ENCODE peak calls at places on chromosome 3, in five cellular contexts. O is CD8-positive, alpha-beta memory T cell; G is MM.1S; C is cardiac muscle cell; Y is ovary. M is an unnamed sample. For H3K9me3, the result is how much of the 10 kb centered on the place peaks cover.

GRCh38 chr3:123081718-123082369 is 15.0 kb downstream of the PDIA5 start:
- DNase-seq in C (peak), O (no peak), Y (no peak), G (no peak), M (no peak)

GRCh38 chr3:32453346-32453745 is 49.3 kb downstream of the CMTM6 start:
- DNase-seq in O (no peak), Y (no peak), C (peak), G (no peak), M (no peak)

GRCh38 chr3:18134386-18135082 is 290.6 kb downstream of the SATB1 start:
- DNase-seq in O (no peak), C (peak), G (no peak), Y (no peak), M (no peak)

GRCh38 chr3:99332726-99333125 is 305.7 kb upstream of the COL8A1 start:
- DNase-seq in G (no peak), Y (no peak), O (no peak), C (no peak), M (no peak)

GRCh38 chr3:195537995-195538394 is 5.1 kb downstream of the PPP1R2 start:
- DNase-seq in G (peak), C (no peak), Y (no peak), O (no peak), M (no peak)

GRCh38 chr3:179933872-179934271 is 102.9 kb downstream of the PEX5L start:
- DNase-seq in G (no peak), C (no peak), Y (no peak), O (no peak), M (no peak)

GRCh38 chr3:171788546-171789351 is 21.5 kb downstream of the PLD1 start:
- DNase-seq in C (peak), G (no peak), O (no peak), Y (no peak), M (no peak)

GRCh38 chr3:55458398-55458797 is 28.7 kb downstream of the WNT5A start:
- DNase-seq in Y (no peak), O (no peak), C (no peak), G (no peak), M (no peak)

GRCh38 chr3:129521702-129522101 is 6.7 kb upstream of the RHO start:
- DNase-seq in G (no peak), Y (no peak), O (no peak), C (no peak), M (no peak)

GRCh38 chr3:127448161-127448561 is 142.4 kb downstream of the TPRA1 start:
- DNase-seq in G (peak), Y (no peak), C (peak), O (no peak), M (no peak)

GRCh38 chr3:150520408-150520807 is 25.9 kb downstream of the SERP1 start:
- DNase-seq in C (no peak), O (no peak), Y (no peak), G (no peak), M (no peak)

GRCh38 chr3:134326126-134326525 is 48.1 kb downstream of the AMOTL2 start:
- DNase-seq in O (no peak), C (no peak), G (no peak), Y (no peak), M (no peak)

GRCh38 chr3:61805510-61806080 is 244.2 kb downstream of the PTPRG start:
- DNase-seq in O (no peak), G (no peak), Y (no peak), C (no peak), M (no peak)

GRCh38 chr3:138381413-138381901 is 33.1 kb downstream of the MRAS start:
- DNase-seq in O (no peak), Y (peak), G (no peak), C (peak), M (no peak)

GRCh38 chr3:67018105-67018788 is 20.1 kb downstream of the KBTBD8 start:
- DNase-seq in Y (no peak), O (no peak), C (peak), G (no peak), M (no peak)

GRCh38 chr3:15933439-15934144 is 135.8 kb upstream of the ANKRD28 start:
- DNase-seq in C (no peak), G (no peak), Y (no peak), O (no peak), M (no peak)

GRCh38 chr3:105232536-105232935 is 134.2 kb upstream of the ALCAM start:
- DNase-seq in C (peak), G (no peak), Y (no peak), O (no peak), M (no peak)

GRCh38 chr3:8629151-8630021 is 15.2 kb downstream of the SSUH2 start:
- DNase-seq in G (no peak), C (peak), Y (no peak), O (no peak), M (peak)

GRCh38 chr3:21750831-21751391 is at the start of gene ZNF385D:
- DNase-seq in O (no peak), Y (peak), C (peak), G (no peak), M (peak)

DNA sequence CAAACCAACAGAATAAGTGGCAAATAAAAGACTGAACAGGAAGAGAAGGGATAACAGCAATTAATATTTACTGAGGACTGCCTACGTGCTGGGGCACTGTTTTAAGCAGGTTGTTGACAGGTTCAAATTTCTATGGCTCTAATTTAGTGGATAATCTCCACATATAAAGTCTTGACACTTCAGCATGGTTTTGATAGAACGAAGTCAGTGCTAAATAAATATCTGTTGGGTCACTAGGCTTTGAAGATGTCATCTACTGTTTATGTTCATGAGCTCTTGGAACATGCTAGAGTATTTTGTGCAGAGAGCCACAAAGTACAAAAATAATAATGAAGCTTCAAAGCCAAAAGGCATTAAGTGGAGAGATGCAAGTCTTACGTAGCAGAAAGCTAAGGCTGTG is 74.0 kb downstream of the SFMBT1 start:
- DNase-seq in C (no peak), G (no peak), Y (no peak), O (no peak), M (no peak)
- H3K27ac ChIP-seq in C (no peak), G (no peak), Y (no peak), O (no peak), M (no peak)

GRCh38 chr3:72678380-72678779 is 169.9 kb downstream of the SHQ1 start:
- DNase-seq in O (no peak), Y (no peak), C (no peak), G (no peak), M (no peak)
- H3K9me3 ChIP-seq in O (under half), Y (under half), C (under half), G (under half), M (under half)

DNA sequence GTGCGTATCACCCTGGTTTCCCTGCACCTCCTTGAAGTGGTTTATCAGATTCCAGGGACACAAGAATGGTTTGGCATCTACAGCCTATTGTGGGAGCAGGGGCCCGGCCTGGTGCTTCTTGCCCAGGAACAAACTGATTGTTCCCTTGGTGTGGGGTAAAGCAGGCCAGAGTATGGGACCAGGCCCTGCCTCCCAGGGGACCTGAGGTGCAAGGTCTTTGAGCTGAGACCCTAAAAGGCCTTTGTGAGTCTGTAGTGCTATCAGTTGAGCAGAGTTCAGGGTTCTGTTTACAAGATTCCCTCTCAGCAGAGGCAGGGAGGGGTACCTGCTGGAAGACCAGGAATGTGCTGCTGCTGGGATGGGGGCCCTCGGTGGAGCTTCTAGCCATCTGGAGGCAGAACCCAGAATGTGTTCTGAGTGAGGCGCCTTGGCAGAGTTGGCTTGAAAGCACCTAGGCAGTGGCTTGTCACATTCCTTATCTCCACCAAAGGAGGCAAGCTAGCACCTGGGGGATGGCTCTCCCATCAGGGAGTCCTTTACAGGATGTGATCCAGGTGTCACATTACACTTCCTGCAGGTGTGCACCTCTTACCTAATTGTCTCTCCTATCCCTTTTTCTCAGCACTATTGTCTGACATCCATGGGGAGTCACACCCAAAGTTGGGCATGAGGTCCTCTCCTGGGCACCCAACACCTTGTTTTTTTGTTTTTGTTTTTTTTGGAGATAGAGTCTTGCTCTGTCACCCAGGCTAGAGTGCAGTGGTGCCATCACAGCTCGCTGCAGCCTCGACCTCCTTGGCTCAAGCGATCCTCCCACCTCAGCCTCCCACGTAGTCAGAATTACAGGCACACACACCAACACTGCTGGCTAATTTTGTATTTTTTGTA is 13.1 kb downstream of the FLNB start:
- DNase-seq in C (no peak), G (no peak), Y (no peak), O (no peak), M (no peak)
- H3K27ac ChIP-seq in C (peak), G (no peak), Y (no peak), O (no peak), M (peak)

GRCh38 chr3:5172018-5172417 is 15.5 kb upstream of the EDEM1 start:
- DNase-seq in C (no peak), Y (no peak), G (no peak), O (no peak), M (no peak)
- H3K9me3 ChIP-seq in C (under half), Y (under half), G (under half), O (under half), M (under half)

DNA sequence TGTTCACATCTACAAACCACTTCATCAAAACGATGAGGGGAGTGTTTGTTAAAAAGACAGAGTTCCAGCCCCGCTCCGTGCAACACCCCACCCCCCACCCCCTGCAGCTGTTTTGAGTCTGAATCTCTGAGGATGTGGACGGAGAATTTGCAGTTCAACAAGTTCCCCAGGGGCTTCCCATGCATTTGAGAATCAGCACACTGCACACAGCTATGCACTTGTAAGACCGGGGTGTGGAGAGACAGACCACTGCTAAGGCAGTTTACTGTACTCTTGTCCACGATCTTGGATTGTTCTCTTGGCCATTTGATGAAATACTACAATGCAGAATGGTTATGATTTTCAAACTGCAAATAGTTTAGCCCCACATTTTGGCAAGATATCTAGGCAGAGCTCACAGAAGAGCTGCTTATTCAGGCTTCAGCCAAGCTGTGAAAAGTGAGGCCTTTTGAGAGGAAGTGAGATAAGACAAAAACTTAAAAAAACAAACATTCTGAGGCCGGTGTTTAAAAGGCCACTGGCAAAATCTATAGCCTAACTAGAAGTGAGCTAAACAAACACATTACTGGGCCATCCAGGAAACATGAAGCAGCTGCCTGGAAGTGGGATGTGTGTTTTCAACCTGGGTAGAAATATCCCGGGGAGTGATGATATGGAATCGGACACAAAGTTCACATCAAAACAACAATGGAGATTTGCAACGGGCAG is 308.2 kb upstream of the ADAMTS9 start:
- DNase-seq in Y (no peak), C (peak), G (no peak), O (no peak), M (no peak)
- H3K27ac ChIP-seq in Y (peak), C (no peak), G (no peak), O (no peak), M (no peak)

GRCh38 chr3:182843478-182843877 is 50.2 kb downstream of the ATP11B start:
- DNase-seq in O (no peak), Y (no peak), G (no peak), C (no peak), M (no peak)

GRCh38 chr3:182848906-182849305 is 55.6 kb downstream of the ATP11B start:
- DNase-seq in C (no peak), Y (no peak), O (no peak), G (no peak), M (no peak)
- H3K9me3 ChIP-seq in C (under half), Y (under half), O (under half), G (under half), M (under half)

DNA sequence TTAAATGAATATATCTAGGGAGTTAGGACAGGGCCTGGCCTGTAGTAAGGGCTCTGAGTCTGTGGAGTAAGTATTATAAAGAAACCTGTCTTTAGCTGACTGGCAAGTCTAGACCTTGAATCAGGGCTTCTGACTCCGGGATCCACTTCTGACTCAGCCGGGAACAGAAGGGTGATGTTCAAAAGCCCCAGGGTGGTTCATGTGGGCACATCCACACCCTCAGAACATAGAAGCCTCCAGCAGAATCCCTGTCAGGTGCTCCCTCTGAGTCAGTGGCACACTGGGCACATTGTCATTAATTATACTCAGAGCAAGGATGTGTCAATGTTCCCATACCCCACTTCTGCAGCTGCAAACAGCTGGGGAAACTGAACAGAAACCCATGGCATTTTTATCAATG is 26.7 kb upstream of the SNRK start:
- DNase-seq in G (no peak), O (no peak), Y (no peak), C (no peak), M (no peak)
- H3K27ac ChIP-seq in G (no peak), O (no peak), Y (no peak), C (no peak), M (no peak)

GRCh38 chr3:468172-468571 is 271.6 kb downstream of the CHL1 start:
- DNase-seq in O (no peak), Y (no peak), C (peak), G (no peak), M (no peak)
- H3K9me3 ChIP-seq in O (under half), Y (under half), C (under half), G (under half), M (under half)

GRCh38 chr3:13587442-13587841 is 38.5 kb downstream of the FBLN2 start:
- DNase-seq in C (no peak), O (no peak), G (no peak), Y (no peak), M (peak)

GRCh38 chr3:13590841-13591515 is 42.1 kb downstream of the FBLN2 start:
- DNase-seq in Y (no peak), C (no peak), G (no peak), O (no peak), M (no peak)

GRCh38 chr3:13584901-13585300 is 36.0 kb downstream of the FBLN2 start:
- DNase-seq in C (no peak), Y (no peak), O (no peak), G (no peak), M (peak)

GRCh38 chr3:13588971-13589370 is 40.0 kb downstream of the FBLN2 start:
- DNase-seq in C (no peak), G (no peak), Y (no peak), O (no peak), M (no peak)

GRCh38 chr3:13588221-13588701 is 39.3 kb downstream of the FBLN2 start:
- DNase-seq in G (no peak), C (no peak), O (no peak), Y (no peak), M (peak)
- H3K27ac ChIP-seq in G (no peak), C (no peak), O (no peak), Y (no peak), M (no peak)

M was measured in aorta.